ENCODE peak calls at places on chromosomes 12 and 14, in four cellular contexts. Y is lung, A is lower lobe of right lung, P is Peyer's patch. W is an unnamed sample.

GRCh38 chr14:83342590-83342989 is 1808.9 kb upstream of the SEL1L start:
- DNase-seq in Y (no peak), A (no peak), P (no peak), W (no peak)

GRCh38 chr12:47767197-47767724 is 5.8 kb upstream of the SLC48A1 start:
- DNase-seq in Y (peak), A (peak), P (peak), W (peak)

GRCh38 chr14:64417042-64417770 is 29.1 kb downstream of the MTHFD1 start:
- DNase-seq in Y (no peak), A (no peak), P (no peak), W (no peak)

GRCh38 chr14:61519735-61520134 is 175.6 kb upstream of the HIF1A start:
- DNase-seq in Y (no peak), A (no peak), P (no peak), W (no peak)

GRCh38 chr14:66701813-66702212 is 193.9 kb downstream of the GPHN start:
- DNase-seq in Y (no peak), A (no peak), P (no peak), W (no peak)

GRCh38 chr12:40224439-40225291 is at the start of gene LRRK2:
- DNase-seq in Y (peak), A (peak), P (peak), W (peak)

GRCh38 chr14:91084516-91084915 is 24.1 kb upstream of the RPS6KA5 start:
- DNase-seq in Y (no peak), A (no peak), P (no peak), W (no peak)

GRCh38 chr12:54560374-54560858 is 11.0 kb downstream of the PDE1B start:
- DNase-seq in Y (peak), A (peak), P (peak), W (peak)

GRCh38 chr14:79178719-79179118 is 1008.5 kb downstream of the NRXN3 start:
- DNase-seq in Y (no peak), A (no peak), P (no peak), W (no peak)

GRCh38 chr12:65937806-65938205 is 113.5 kb downstream of the HMGA2 start:
- DNase-seq in Y (no peak), A (no peak), P (no peak), W (no peak)

GRCh38 chr12:8823565-8824300 is 1.3 kb downstream of the A2ML1 start:
- DNase-seq in Y (peak), A (no peak), P (no peak), W (peak)

GRCh38 chr12:51419473-51420228 is 5.0 kb upstream of the SLC4A8 start:
- DNase-seq in Y (no peak), A (no peak), P (no peak), W (no peak)

GRCh38 chr12:123267991-123268843 is 3.4 kb downstream of the CDK2AP1 start:
- DNase-seq in Y (no peak), A (peak), P (peak), W (peak)

GRCh38 chr12:24045816-24046257 is 96.4 kb upstream of the SOX5 start:
- DNase-seq in Y (no peak), A (no peak), P (no peak), W (no peak)

GRCh38 chr12:124279315-124279714 is 15.6 kb upstream of the RFLNA start:
- DNase-seq in Y (no peak), A (no peak), P (no peak), W (no peak)

GRCh38 chr12:3132636-3133409 is 55.6 kb downstream of the TSPAN9 start:
- DNase-seq in Y (no peak), A (no peak), P (no peak), W (no peak)

GRCh38 chr12:49358548-49359141 is 8.6 kb upstream of the SPATS2 start:
- DNase-seq in Y (no peak), A (no peak), P (peak), W (peak)

GRCh38 chr12:108587826-108588225 is 10.1 kb downstream of the TMEM119 start:
- DNase-seq in Y (no peak), A (no peak), P (no peak), W (no peak)

GRCh38 chr14:105294142-105294597 is 6.6 kb downstream of the BRF1 start:
- DNase-seq in Y (no peak), A (no peak), P (no peak), W (peak)

GRCh38 chr12:53215497-53215896 is 8.4 kb upstream of the ITGB7 start:
- DNase-seq in Y (no peak), A (no peak), P (no peak), W (no peak)

GRCh38 chr12:121190523-121191031 is 19.4 kb upstream of the P2RX4 start:
- DNase-seq in Y (no peak), A (no peak), P (no peak), W (no peak)

GRCh38 chr14:69879175-69880047 is at the start of gene SMOC1:
- DNase-seq in Y (no peak), A (no peak), P (peak), W (no peak)

GRCh38 chr12:128259556-128260070 is 7.4 kb upstream of the TMEM132C start:
- DNase-seq in Y (no peak), A (no peak), P (no peak), W (no peak)

GRCh38 chr12:77996670-77997069 is 166.0 kb downstream of the NAV3 start:
- DNase-seq in Y (no peak), A (no peak), P (no peak), W (no peak)

GRCh38 chr12:108594323-108594903 is 3.5 kb downstream of the TMEM119 start:
- DNase-seq in Y (no peak), A (no peak), P (no peak), W (no peak)

GRCh38 chr14:96904201-96904600 is 107.0 kb downstream of the VRK1 start:
- DNase-seq in Y (no peak), A (no peak), P (no peak), W (no peak)

GRCh38 chr12:40034712-40035111 is 71.2 kb downstream of the SLC2A13 start:
- DNase-seq in Y (no peak), A (no peak), P (no peak), W (no peak)

GRCh38 chr12:111628505-111629260 is 29.6 kb upstream of the ATXN2 start:
- DNase-seq in Y (no peak), A (no peak), P (no peak), W (no peak)

GRCh38 chr12:91717804-91718203 is 427.8 kb downstream of the BTG1 start:
- DNase-seq in Y (no peak), A (no peak), P (no peak), W (no peak)

GRCh38 chr14:31294736-31295398 is 87.3 kb upstream of the HECTD1 start:
- DNase-seq in Y (no peak), A (no peak), P (no peak), W (no peak)

GRCh38 chr14:58777541-58777979 is 139.8 kb downstream of the DACT1 start:
- DNase-seq in Y (no peak), A (no peak), P (no peak), W (no peak)

GRCh38 chr12:120100630-120101029 is 15.9 kb downstream of the RAB35 start:
- DNase-seq in Y (no peak), A (no peak), P (no peak), W (no peak)

GRCh38 chr12:5510251-5510805 is 78.4 kb downstream of the NTF3 start:
- DNase-seq in Y (no peak), A (no peak), P (no peak), W (no peak)

GRCh38 chr14:66530526-66530925 is 22.6 kb downstream of the GPHN start:
- DNase-seq in Y (no peak), A (no peak), P (no peak), W (no peak)

GRCh38 chr12:52965337-52965731 is 16.4 kb downstream of the KRT18 start:
- DNase-seq in Y (no peak), A (no peak), P (peak), W (no peak)

GRCh38 chr14:24414077-24414476 is 15.3 kb downstream of the NYNRIN start:
- DNase-seq in Y (no peak), A (no peak), P (peak), W (no peak)

GRCh38 chr12:22275847-22276246 is 58.7 kb downstream of the ST8SIA1 start:
- DNase-seq in Y (peak), A (peak), P (peak), W (no peak)

GRCh38 chr12:63764481-63764880 is 15.2 kb upstream of the RXYLT1 start:
- DNase-seq in Y (no peak), A (no peak), P (no peak), W (no peak)

GRCh38 chr12:53300187-53300586 is 692 bp downstream of the MYG1 start:
- DNase-seq in Y (no peak), A (no peak), P (no peak), W (no peak)

DNA sequence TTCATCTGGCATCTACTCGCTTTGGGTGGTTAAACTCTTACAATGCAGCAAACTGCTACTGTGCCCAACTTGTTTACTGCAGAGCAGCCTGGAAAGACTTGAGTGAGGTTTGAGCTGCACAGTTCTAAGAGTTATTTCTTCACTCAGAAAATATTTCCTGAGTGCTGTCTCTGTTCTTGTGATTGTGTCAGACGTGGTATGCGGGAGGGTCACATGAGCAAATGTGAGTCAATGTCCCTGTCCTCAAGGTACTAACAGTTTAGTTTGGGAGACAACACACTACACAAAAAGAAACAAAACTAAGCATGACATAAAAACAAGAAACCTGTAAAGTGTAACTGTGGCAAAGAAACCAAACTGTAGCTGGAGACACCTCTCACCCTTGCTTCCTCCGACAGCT is 32.4 kb downstream of the FLVCR2 start:
- DNase-seq in Y (no peak), A (no peak), P (no peak), W (no peak)
- H3K27ac ChIP-seq in Y (no peak), A (peak), P (no peak), W (no peak)

GRCh38 chr12:6925239-6925542 is 2.6 kb upstream of the ATN1 start:
- DNase-seq in Y (no peak), A (peak), P (no peak), W (no peak)
- H3K4me3 ChIP-seq in Y (no peak), A (peak), P (no peak), W (no peak)

GRCh38 chr12:25054076-25054782 is 105.3 kb upstream of the BCAT1 start:
- DNase-seq in Y (no peak), A (no peak), P (no peak), W (no peak)
- H3K27ac ChIP-seq in Y (no peak), A (peak), P (peak), W (peak)

GRCh38 chr12:113471619-113472171 is at the start of gene LHX5:
- DNase-seq in Y (no peak), A (no peak), P (no peak), W (no peak)
- H3K4me3 ChIP-seq in Y (no peak), A (no peak), P (no peak), W (no peak)

DNA sequence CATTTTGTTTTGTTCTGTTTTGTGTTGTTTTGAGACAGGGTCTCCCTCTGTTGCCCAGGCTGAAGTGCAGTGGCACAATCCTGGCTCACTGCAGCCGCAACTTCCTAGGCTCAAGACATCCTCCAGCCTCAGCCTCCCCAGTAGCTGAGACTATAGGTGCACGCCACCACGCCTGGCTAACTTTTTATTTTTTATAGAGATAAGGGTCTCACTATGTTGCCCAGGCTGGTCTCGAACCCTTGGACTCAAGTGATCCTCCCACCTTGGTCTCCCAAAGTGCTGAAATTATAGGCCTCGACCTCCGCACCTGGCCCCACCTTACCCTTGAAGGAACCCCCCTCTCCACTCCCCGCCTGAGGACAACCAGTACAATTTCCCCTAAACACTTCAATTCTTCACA is 7.5 kb upstream of the IFT81 start:
- DNase-seq in Y (no peak), A (no peak), P (no peak), W (no peak)
- H3K27ac ChIP-seq in Y (no peak), A (no peak), P (no peak), W (no peak)

GRCh38 chr12:31119531-31120211 is 46.0 kb downstream of the DDX11 start:
- DNase-seq in Y (no peak), A (no peak), P (peak), W (no peak)

GRCh38 chr12:31122481-31122880 is 48.8 kb downstream of the DDX11 start:
- DNase-seq in Y (no peak), A (no peak), P (no peak), W (no peak)

GRCh38 chr12:31118347-31118830 is 44.7 kb downstream of the DDX11 start:
- DNase-seq in Y (no peak), A (no peak), P (peak), W (peak)

GRCh38 chr12:31118831-31119530 is 45.3 kb downstream of the DDX11 start:
- DNase-seq in Y (no peak), A (no peak), P (peak), W (no peak)

DNA sequence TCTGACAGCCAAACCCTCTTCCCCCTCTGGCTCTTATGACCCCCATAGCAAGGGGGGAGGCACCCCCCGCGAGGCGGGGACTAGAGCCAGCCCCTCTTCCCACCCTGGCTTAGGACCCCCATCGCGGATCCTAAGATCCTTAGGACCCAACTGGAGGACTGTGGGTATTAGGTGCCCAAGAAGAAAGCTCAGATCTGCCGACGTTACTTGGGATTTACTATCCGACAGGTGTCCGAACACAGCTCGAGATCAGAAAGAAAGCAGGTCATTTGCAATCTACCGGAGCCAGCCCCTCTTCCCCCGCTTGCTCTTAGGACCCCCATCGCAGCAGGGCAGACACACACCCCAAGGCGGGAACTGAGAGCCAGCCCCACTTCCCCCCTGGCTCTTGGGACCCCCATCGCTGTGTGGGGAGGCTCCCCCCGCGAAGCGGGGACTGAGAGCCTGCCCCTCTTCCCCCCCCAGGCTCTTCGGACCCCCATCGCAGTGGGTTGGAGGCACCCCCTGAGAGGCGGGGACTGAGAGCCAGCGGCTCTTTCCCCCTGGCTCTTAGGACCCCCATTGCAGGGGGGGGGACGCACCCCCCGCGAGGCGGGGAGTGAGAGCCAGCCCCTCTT is 46.8 kb downstream of the DDX11 start:
- DNase-seq in Y (no peak), A (no peak), P (no peak), W (no peak)
- H3K4me3 ChIP-seq in Y (no peak), A (no peak), P (no peak), W (no peak)

GRCh38 chr12:42144424-42145196 is at the start of gene GXYLT1:
- DNase-seq in Y (peak), A (peak), P (peak), W (peak)

GRCh38 chr12:42143401-42144173 is 1.1 kb downstream of the GXYLT1 start:
- DNase-seq in Y (no peak), A (no peak), P (no peak), W (no peak)

GRCh38 chr12:42144174-42144423 is 575 bp downstream of the GXYLT1 start:
- DNase-seq in Y (no peak), A (no peak), P (no peak), W (no peak)

GRCh38 chr12:42145552-42146215 is 1.0 kb upstream of the GXYLT1 start:
- DNase-seq in Y (no peak), A (no peak), P (no peak), W (no peak)

DNA sequence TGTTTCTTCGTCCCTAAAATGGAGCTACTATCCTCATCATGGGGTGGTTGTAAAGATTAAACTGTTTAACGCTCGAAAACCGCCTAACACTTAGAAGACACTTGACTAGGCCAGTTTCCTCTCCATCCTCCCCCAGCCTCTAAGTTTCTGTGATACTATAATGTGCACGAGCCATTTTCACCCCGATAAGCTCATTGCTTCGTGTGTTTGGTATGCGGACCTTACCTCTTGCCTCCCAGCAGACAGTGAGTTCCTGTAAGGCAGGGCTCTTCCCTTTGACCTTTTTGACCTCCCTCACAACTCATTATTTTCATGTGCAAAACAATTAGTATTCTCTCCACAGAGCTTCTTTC is 499 bp upstream of the GXYLT1 start:
- DNase-seq in Y (no peak), A (no peak), P (no peak), W (no peak)
- H3K27ac ChIP-seq in Y (peak), A (peak), P (peak), W (peak)